ENCODE peak calls at places on chromosomes 6 and 20, in nine cellular contexts. B is MCF 10A, T is A549, O is left ventricle myocardium inferior, G is mesothelial cell of epicardium, Q is progenitor cell of endocrine pancreas, P is nephron progenitor cell, J is ascending aorta, F is fibroblast of the aortic adventitia. C is an unnamed sample.

GRCh38 chr6:13846841-13847240 is 32.5 kb upstream of the MCUR1 start:
- DNase-seq in B (no peak), T (peak; percentile 9), O (no peak), G (no peak), Q (no peak), P (no peak), J (no peak), F (no peak), C (no peak)

GRCh38 chr20:44861547-44862006 is 23.9 kb upstream of the YWHAB start:
- DNase-seq in B (peak; percentile 64), T (no peak), O (no peak), G (no peak), Q (no peak), P (no peak), J (peak; percentile 78), F (peak; percentile 93), C (peak; percentile 40)

GRCh38 chr6:41696788-41697187 is 38.6 kb downstream of the TFEB start:
- DNase-seq in B (no peak), T (no peak), O (no peak), G (no peak), Q (no peak), P (no peak), J (no peak), F (no peak), C (no peak)

GRCh38 chr20:38073307-38074010 is 39.9 kb downstream of the RPRD1B start:
- DNase-seq in B (peak; percentile 94), T (peak; percentile 22), O (peak; percentile 62), G (no peak), Q (no peak), P (peak; percentile 40), J (no peak), F (peak; percentile 99), C (peak; percentile 97)

GRCh38 chr20:10475225-10475624 is 40.1 kb downstream of the SLX4IP start:
- DNase-seq in B (no peak), T (no peak), O (no peak), G (no peak), Q (no peak), P (no peak), J (no peak), F (no peak), C (no peak)

GRCh38 chr6:106199998-106200397 is 113.9 kb downstream of the PRDM1 start:
- DNase-seq in B (peak; percentile 22), T (no peak), O (no peak), G (no peak), Q (no peak), P (no peak), J (no peak), F (peak; percentile 76), C (peak; percentile 66)

GRCh38 chr6:150361876-150362275 is 6.9 kb upstream of the IYD start:
- DNase-seq in B (no peak), T (no peak), O (no peak), G (no peak), Q (no peak), P (no peak), J (no peak), F (no peak), C (no peak)

GRCh38 chr20:13525225-13525940 is 113.3 kb downstream of the TASP1 start:
- DNase-seq in B (peak; percentile 83), T (peak; percentile 87), O (no peak), G (no peak), Q (no peak), P (no peak), J (no peak), F (peak; percentile 84), C (peak; percentile 97)

GRCh38 chr6:37038297-37039198 is 33.1 kb downstream of the FGD2 start:
- DNase-seq in B (peak; percentile 87), T (no peak), O (peak; percentile 64), G (no peak), Q (no peak), P (no peak), J (no peak), F (peak; percentile 84), C (peak; percentile 49)

GRCh38 chr20:61572789-61573188 is 320.7 kb downstream of the CDH4 start:
- DNase-seq in B (no peak), T (no peak), O (no peak), G (no peak), Q (no peak), P (no peak), J (no peak), F (no peak), C (no peak)

GRCh38 chr6:76843376-76843775 is 619.9 kb downstream of the HTR1B start:
- DNase-seq in B (no peak), T (no peak), O (no peak), G (no peak), Q (no peak), P (no peak), J (no peak), F (no peak), C (no peak)

GRCh38 chr6:161838306-161839035 is 564.6 kb upstream of the AGPAT4 start:
- DNase-seq in B (no peak), T (no peak), O (no peak), G (no peak), Q (no peak), P (peak; percentile 42), J (no peak), F (no peak), C (no peak)

GRCh38 chr6:22147983-22148797 is 148.6 kb downstream of the PRL start:
- DNase-seq in B (peak; percentile 38), T (peak; percentile 27), O (no peak), G (peak; percentile 48), Q (no peak), P (peak; percentile 15), J (no peak), F (peak; percentile 72), C (peak; percentile 60)

GRCh38 chr6:168196385-168196860 is 117.4 kb upstream of the FRMD1 start:
- DNase-seq in B (peak; percentile 48), T (peak; percentile 49), O (no peak), G (no peak), Q (no peak), P (no peak), J (no peak), F (no peak), C (peak; percentile 25)

GRCh38 chr6:150068786-150069648 is at the start of gene ULBP3:
- DNase-seq in B (peak; percentile 98), T (peak; percentile 89), O (peak; percentile 88), G (peak; percentile 60), Q (peak; percentile 85), P (peak; percentile 90), J (peak; percentile 70), F (peak; percentile 87), C (peak; percentile 90)

GRCh38 chr6:62523630-62524029 is 237.6 kb upstream of the KHDRBS2 start:
- DNase-seq in B (no peak), T (no peak), O (no peak), G (no peak), Q (no peak), P (no peak), J (no peak), F (no peak), C (no peak)

GRCh38 chr6:31952140-31952805 is 6.4 kb downstream of the CFB start:
- DNase-seq in B (peak; percentile 73), T (peak; percentile 43), O (peak; percentile 52), G (peak; percentile 50), Q (peak; percentile 41), P (peak; percentile 74), J (no peak), F (peak; percentile 75), C (peak; percentile 65)

GRCh38 chr6:112429226-112429625 is 82.1 kb downstream of the RFPL4B start:
- DNase-seq in B (peak; percentile 10), T (peak; percentile 6), O (no peak), G (no peak), Q (no peak), P (no peak), J (no peak), F (peak; percentile 33), C (peak; percentile 30)

DNA sequence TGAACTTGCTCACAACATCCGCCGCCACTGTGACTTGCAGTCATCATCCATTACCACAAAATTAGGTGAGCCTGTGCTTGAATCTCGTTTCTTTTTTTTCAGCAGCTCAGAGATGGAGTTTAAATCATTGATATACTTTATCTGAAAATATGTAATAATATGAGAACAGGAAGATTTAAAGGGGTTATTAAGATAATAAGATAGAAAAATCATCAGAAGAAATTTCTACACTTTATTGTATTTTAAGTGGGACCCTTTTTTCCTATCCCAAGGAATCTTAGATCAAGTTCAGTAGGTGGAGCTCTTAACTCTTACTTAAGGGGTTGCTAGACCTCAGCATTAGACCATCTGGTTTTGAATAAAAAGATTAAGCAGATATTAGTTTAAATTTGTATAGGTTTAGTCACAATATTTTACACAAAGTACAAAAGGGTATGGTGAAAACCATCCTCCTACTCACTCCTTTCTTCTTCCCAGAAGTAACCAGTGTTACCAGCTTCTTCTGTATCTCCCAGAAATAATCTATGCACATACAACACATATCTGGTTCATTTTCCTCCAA is 9.4 kb upstream of the NCOA7 start:
- DNase-seq in B (no peak), T (peak; percentile 34), O (no peak), G (no peak), Q (no peak), P (no peak), J (no peak), F (peak; percentile 65), C (peak; percentile 43)
- TF ChIP-seq CTCF in B (no peak), T (peak; percentile 48), O (no peak), G (no peak), Q (no peak), P (no peak), J (peak; percentile 20), F (peak; percentile 8), C (peak; percentile 13)

GRCh38 chr20:63046841-63047240 is 40.1 kb upstream of the BHLHE23 start:
- DNase-seq in B (no peak), T (no peak), O (no peak), G (no peak), Q (no peak), P (no peak), J (no peak), F (no peak), C (no peak)
- TF ChIP-seq CTCF in B (no peak), T (no peak), O (no peak), G (no peak), Q (no peak), P (no peak), J (no peak), F (no peak), C (no peak)

DNA sequence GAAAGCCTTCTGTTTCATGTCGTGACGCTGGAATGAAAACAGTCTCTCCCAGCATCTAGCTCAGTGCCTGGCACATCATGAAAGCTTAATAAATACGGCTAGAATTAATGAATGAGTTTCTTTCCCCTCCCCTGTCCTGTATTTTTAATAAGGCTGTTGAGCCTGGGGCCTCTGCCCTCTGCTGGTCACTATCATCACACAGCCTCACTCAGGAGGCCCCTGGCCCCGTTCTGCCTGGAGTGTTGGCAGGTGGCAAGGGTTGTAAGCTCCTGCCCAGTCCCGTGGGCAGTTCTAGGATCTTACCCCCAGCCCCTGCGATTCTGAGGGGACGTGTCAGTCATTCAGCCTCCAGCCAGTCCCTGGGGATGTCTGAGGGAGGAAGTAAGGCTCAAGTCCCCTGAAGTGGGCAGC is 41.4 kb downstream of the PHACTR3 start:
- DNase-seq in B (no peak), T (no peak), O (no peak), G (no peak), Q (no peak), P (no peak), J (no peak), F (no peak), C (no peak)
- TF ChIP-seq CTCF in B (no peak), T (no peak), O (peak; percentile 53), G (no peak), Q (no peak), P (no peak), J (no peak), F (no peak), C (no peak)

DNA sequence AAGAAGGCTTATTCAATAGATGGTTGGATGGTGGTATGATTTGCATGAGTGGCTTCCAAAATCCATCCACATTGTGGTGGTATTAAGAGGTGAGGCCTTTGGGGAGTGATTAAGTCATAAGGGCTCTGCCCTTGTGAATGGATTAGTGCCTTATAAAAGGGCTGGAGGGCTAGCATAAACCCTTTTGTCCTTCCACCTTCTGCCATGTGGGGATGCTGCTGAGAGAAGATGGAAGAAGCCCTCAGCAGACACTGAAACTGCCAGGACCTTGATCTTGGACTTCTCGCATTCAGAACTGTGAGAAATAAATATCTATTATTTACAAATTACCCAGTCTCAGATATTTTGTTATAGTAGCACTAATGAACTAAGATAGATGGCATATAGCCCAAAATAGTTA is 27.8 kb upstream of the SRPK1 start:
- DNase-seq in B (peak; percentile 34), T (peak; percentile 38), O (no peak), G (no peak), Q (no peak), P (no peak), J (no peak), F (peak; percentile 38), C (peak; percentile 33)
- TF ChIP-seq CTCF in B (no peak), T (no peak), O (no peak), G (no peak), Q (peak; percentile 11), P (peak; percentile 13), J (no peak), F (peak; percentile 60), C (peak; percentile 57)

C was measured in fibroblast of villous mesenchyme.